ENCODE peak calls at places on chromosomes 11 and 22, in four cellular contexts. One of them, this sample, is unnamed.

GRCh38 chr22:43345761-43346261 is 2.6 kb upstream of the SCUBE1 start:
- DNase-seq in NCI-H1436: no peak
- DNase-seq in head of caudate nucleus: no peak
- DNase-seq in lower lobe of right lung: no peak
- DNase-seq in this sample: no peak

GRCh38 chr11:69918231-69918937 is 99.2 kb upstream of the FGF3 start:
- DNase-seq in head of caudate nucleus: peak
- DNase-seq in lower lobe of right lung: peak
- DNase-seq in NCI-H1436: no peak
- DNase-seq in this sample: peak

GRCh38 chr22:50185384-50186087 is at the start of gene TRABD:
- DNase-seq in NCI-H1436: peak
- DNase-seq in head of caudate nucleus: peak
- DNase-seq in lower lobe of right lung: peak
- DNase-seq in this sample: peak

GRCh38 chr22:50621948-50622722 is 5.8 kb downstream of the ARSA start:
- DNase-seq in lower lobe of right lung: no peak
- DNase-seq in head of caudate nucleus: no peak
- DNase-seq in NCI-H1436: no peak
- DNase-seq in this sample: no peak

GRCh38 chr11:16402654-16403447 is 46.5 kb upstream of the SOX6 start:
- DNase-seq in lower lobe of right lung: no peak
- DNase-seq in head of caudate nucleus: peak
- DNase-seq in NCI-H1436: no peak
- DNase-seq in this sample: peak

GRCh38 chr11:27319065-27319464 is 44.0 kb downstream of the CCDC34 start:
- DNase-seq in NCI-H1436: no peak
- DNase-seq in head of caudate nucleus: no peak
- DNase-seq in lower lobe of right lung: no peak
- DNase-seq in this sample: no peak

GRCh38 chr11:88538088-88538487 is 200.6 kb upstream of the CTSC start:
- DNase-seq in lower lobe of right lung: no peak
- DNase-seq in NCI-H1436: no peak
- DNase-seq in head of caudate nucleus: no peak
- DNase-seq in this sample: no peak

GRCh38 chr22:37549704-37550059 is 10.6 kb upstream of the CDC42EP1 start:
- DNase-seq in head of caudate nucleus: peak
- DNase-seq in lower lobe of right lung: peak
- DNase-seq in NCI-H1436: no peak
- DNase-seq in this sample: peak

GRCh38 chr11:69274531-69275016 is 19.4 kb upstream of the MYEOV start:
- DNase-seq in head of caudate nucleus: no peak
- DNase-seq in NCI-H1436: peak
- DNase-seq in lower lobe of right lung: peak
- DNase-seq in this sample: no peak

GRCh38 chr11:129093283-129093682 is 98.8 kb downstream of the ARHGAP32 start:
- DNase-seq in lower lobe of right lung: no peak
- DNase-seq in NCI-H1436: no peak
- DNase-seq in head of caudate nucleus: no peak
- DNase-seq in this sample: no peak

GRCh38 chr11:20672575-20672974 is 3.2 kb downstream of the NELL1 start:
- DNase-seq in head of caudate nucleus: no peak
- DNase-seq in NCI-H1436: no peak
- DNase-seq in lower lobe of right lung: no peak
- DNase-seq in this sample: peak

GRCh38 chr11:69192282-69192681 is 36.5 kb downstream of the SMIM38 start:
- DNase-seq in NCI-H1436: no peak
- DNase-seq in lower lobe of right lung: no peak
- DNase-seq in head of caudate nucleus: no peak
- DNase-seq in this sample: no peak

GRCh38 chr22:42770941-42771647 is 50.4 kb upstream of the A4GALT start:
- DNase-seq in lower lobe of right lung: no peak
- DNase-seq in NCI-H1436: no peak
- DNase-seq in head of caudate nucleus: no peak
- DNase-seq in this sample: no peak

GRCh38 chr22:19052941-19053551 is 69.2 kb downstream of the DGCR2 start:
- DNase-seq in NCI-H1436: no peak
- DNase-seq in lower lobe of right lung: peak
- DNase-seq in head of caudate nucleus: no peak
- DNase-seq in this sample: no peak

GRCh38 chr11:10155793-10156490 is 138.1 kb downstream of the SBF2 start:
- DNase-seq in NCI-H1436: no peak
- DNase-seq in head of caudate nucleus: no peak
- DNase-seq in lower lobe of right lung: no peak
- DNase-seq in this sample: no peak

GRCh38 chr22:46934172-46934745 is 171.8 kb downstream of the TBC1D22A start:
- DNase-seq in head of caudate nucleus: no peak
- DNase-seq in NCI-H1436: no peak
- DNase-seq in lower lobe of right lung: no peak
- DNase-seq in this sample: no peak

GRCh38 chr11:119205080-119205479 is 1.1 kb upstream of the CBL start:
- DNase-seq in lower lobe of right lung: peak
- DNase-seq in head of caudate nucleus: peak
- DNase-seq in NCI-H1436: no peak
- DNase-seq in this sample: peak

GRCh38 chr11:64013141-64013896 is 22.4 kb upstream of the FLRT1 start:
- DNase-seq in head of caudate nucleus: no peak
- DNase-seq in lower lobe of right lung: no peak
- DNase-seq in NCI-H1436: no peak
- DNase-seq in this sample: no peak

GRCh38 chr11:28697920-28698827 is 590.0 kb downstream of the METTL15 start:
- DNase-seq in lower lobe of right lung: no peak
- DNase-seq in NCI-H1436: peak
- DNase-seq in head of caudate nucleus: peak
- DNase-seq in this sample: peak

GRCh38 chr11:34305095-34305692 is 52.6 kb downstream of the ABTB2 start:
- DNase-seq in head of caudate nucleus: no peak
- DNase-seq in NCI-H1436: no peak
- DNase-seq in lower lobe of right lung: no peak
- DNase-seq in this sample: no peak

GRCh38 chr11:72700026-72700610 is 25.9 kb upstream of the PDE2A start:
- DNase-seq in head of caudate nucleus: no peak
- DNase-seq in NCI-H1436: no peak
- DNase-seq in lower lobe of right lung: no peak
- DNase-seq in this sample: no peak

GRCh38 chr22:46331496-46331895 is 4.0 kb upstream of the TRMU start:
- DNase-seq in NCI-H1436: no peak
- DNase-seq in head of caudate nucleus: no peak
- DNase-seq in lower lobe of right lung: peak
- DNase-seq in this sample: no peak

GRCh38 chr22:44732661-44733060 is 19.7 kb upstream of the ARHGAP8 start:
- DNase-seq in NCI-H1436: no peak
- DNase-seq in head of caudate nucleus: no peak
- DNase-seq in lower lobe of right lung: no peak
- DNase-seq in this sample: no peak

GRCh38 chr22:47188337-47189055 is 426.0 kb downstream of the TBC1D22A start:
- DNase-seq in lower lobe of right lung: peak
- DNase-seq in head of caudate nucleus: no peak
- DNase-seq in NCI-H1436: no peak
- DNase-seq in this sample: no peak

GRCh38 chr11:69880041-69880802 is 61.0 kb upstream of the FGF3 start:
- DNase-seq in head of caudate nucleus: no peak
- DNase-seq in lower lobe of right lung: peak
- DNase-seq in NCI-H1436: no peak
- DNase-seq in this sample: no peak

GRCh38 chr11:18452927-18453326 is 2.7 kb upstream of the LDHAL6A start:
- DNase-seq in head of caudate nucleus: no peak
- DNase-seq in lower lobe of right lung: no peak
- DNase-seq in NCI-H1436: no peak
- DNase-seq in this sample: no peak

GRCh38 chr11:114511538-114511937 is 48.1 kb downstream of the NXPE1 start:
- DNase-seq in head of caudate nucleus: no peak
- DNase-seq in NCI-H1436: no peak
- DNase-seq in lower lobe of right lung: no peak
- DNase-seq in this sample: no peak

GRCh38 chr11:94883878-94884277 is 89.5 kb downstream of the CWC15 start:
- DNase-seq in head of caudate nucleus: no peak
- DNase-seq in NCI-H1436: no peak
- DNase-seq in lower lobe of right lung: no peak
- DNase-seq in this sample: no peak

GRCh38 chr22:49107561-49107960 is 720.1 kb downstream of the BRD1 start:
- DNase-seq in head of caudate nucleus: no peak
- DNase-seq in NCI-H1436: no peak
- DNase-seq in lower lobe of right lung: no peak
- DNase-seq in this sample: no peak

GRCh38 chr11:130522284-130522961 is 74.0 kb downstream of the ADAMTS15 start:
- DNase-seq in head of caudate nucleus: peak
- DNase-seq in lower lobe of right lung: peak
- DNase-seq in NCI-H1436: no peak
- DNase-seq in this sample: peak

GRCh38 chr22:47446821-47447810 is 684.7 kb downstream of the TBC1D22A start:
- DNase-seq in NCI-H1436: no peak
- DNase-seq in lower lobe of right lung: no peak
- DNase-seq in head of caudate nucleus: no peak
- DNase-seq in this sample: no peak

GRCh38 chr11:87256694-87257340 is 219.1 kb downstream of the TMEM135 start:
- DNase-seq in head of caudate nucleus: no peak
- DNase-seq in NCI-H1436: no peak
- DNase-seq in lower lobe of right lung: no peak
- DNase-seq in this sample: no peak

GRCh38 chr11:75035911-75036536 is 47.3 kb downstream of the NEU3 start:
- DNase-seq in lower lobe of right lung: no peak
- DNase-seq in head of caudate nucleus: no peak
- DNase-seq in NCI-H1436: peak
- DNase-seq in this sample: no peak

GRCh38 chr22:45262931-45263789 is 21.6 kb upstream of the UPK3A start:
- DNase-seq in NCI-H1436: no peak
- DNase-seq in head of caudate nucleus: no peak
- DNase-seq in lower lobe of right lung: peak
- DNase-seq in this sample: no peak